ENCODE peak calls at places on chromosomes 16 and 17, in six cellular contexts. P, E, W, H, B and A are unnamed samples.

GRCh38 chr16:51287231-51287630 is 136.2 kb upstream of the SALL1 start:
- DNase-seq in P (peak), E (no peak), W (no peak), H (no peak), B (no peak), A (no peak)

GRCh38 chr17:42748202-42748905 is 3.5 kb upstream of the EZH1 start:
- DNase-seq in P (no peak), E (peak), W (no peak), H (no peak), B (peak), A (no peak)

GRCh38 chr17:50211249-50212120 is 10.1 kb upstream of the COL1A1 start:
- DNase-seq in P (no peak), E (no peak), W (no peak), H (no peak), B (no peak), A (no peak)

GRCh38 chr17:63911657-63912100 is 621 bp upstream of the CSHL1 start:
- DNase-seq in P (peak), E (no peak), W (no peak), H (no peak), B (peak), A (peak)

GRCh38 chr17:2819921-2820501 is 23.8 kb downstream of the RAP1GAP2 start:
- DNase-seq in P (no peak), E (no peak), W (no peak), H (no peak), B (no peak), A (no peak)

GRCh38 chr17:61422116-61422799 is 22.6 kb downstream of the TBX2 start:
- DNase-seq in P (no peak), E (no peak), W (no peak), H (no peak), B (no peak), A (no peak)

GRCh38 chr17:45368661-45369060 is 51.8 kb upstream of the MAP3K14 start:
- DNase-seq in P (no peak), E (no peak), W (no peak), H (no peak), B (no peak), A (no peak)

GRCh38 chr17:77696151-77696719 is 262.3 kb upstream of the TNRC6C start:
- DNase-seq in P (peak), E (no peak), W (no peak), H (no peak), B (no peak), A (peak)

GRCh38 chr17:45135978-45136791 is 698 bp downstream of the ACBD4 start:
- DNase-seq in P (no peak), E (peak), W (peak), H (no peak), B (no peak), A (peak)

GRCh38 chr17:80924111-80924806 is 67.4 kb upstream of the CHMP6 start:
- DNase-seq in P (no peak), E (no peak), W (no peak), H (no peak), B (no peak), A (no peak)

GRCh38 chr16:71537643-71538042 is 11.4 kb downstream of the CHST4 start:
- DNase-seq in P (peak), E (no peak), W (peak), H (peak), B (no peak), A (peak)

GRCh38 chr16:70267516-70267915 is 15.8 kb upstream of the EXOSC6 start:
- DNase-seq in P (peak), E (no peak), W (no peak), H (peak), B (no peak), A (peak)

GRCh38 chr17:43597624-43598358 is 51.7 kb upstream of the ETV4 start:
- DNase-seq in P (no peak), E (no peak), W (no peak), H (no peak), B (no peak), A (no peak)

GRCh38 chr17:72421128-72422092 is 300.6 kb downstream of the SOX9 start:
- DNase-seq in P (no peak), E (no peak), W (peak), H (no peak), B (no peak), A (peak)

GRCh38 chr17:19508327-19508867 is 25.3 kb upstream of the SLC47A1 start:
- DNase-seq in P (peak), E (no peak), W (peak), H (no peak), B (peak), A (peak)